ENCODE peak calls at places on chromosomes 16 and 17, in four cellular contexts. W is ovary, S is endothelial cell of umbilical vein, H is A549. I is an unnamed sample.

GRCh38 chr17:27623578-27623977 is 7.4 kb upstream of the LGALS9 start:
- DNase-seq in H (no peak), S (no peak), W (no peak), I (no peak)

GRCh38 chr16:1105888-1106620 is 10.0 kb upstream of the C1QTNF8 start:
- DNase-seq in W (peak), S (peak), H (peak), I (no peak)

GRCh38 chr17:53122966-53123365 is 699.8 kb upstream of the KIF2B start:
- DNase-seq in H (no peak), W (no peak), S (no peak), I (no peak)

GRCh38 chr16:89565506-89566372 is 5.3 kb downstream of the RPL13 start:
- DNase-seq in S (peak), H (peak), W (peak), I (no peak)

GRCh38 chr16:48609453-48610023 is 442 bp downstream of the N4BP1 start:
- DNase-seq in S (no peak), H (peak), W (no peak), I (no peak)

GRCh38 chr16:17161034-17161433 is 309.7 kb downstream of the XYLT1 start:
- DNase-seq in W (no peak), H (no peak), S (no peak), I (no peak)

GRCh38 chr16:64238576-64238975 is 883.3 kb downstream of the CDH11 start:
- DNase-seq in H (no peak), S (no peak), W (no peak), I (no peak)

GRCh38 chr16:75433732-75434413 is 570 bp upstream of the CFDP1 start:
- DNase-seq in S (peak), H (peak), W (peak), I (peak)

GRCh38 chr16:50213939-50214519 is 52.3 kb upstream of the ADCY7 start:
- DNase-seq in H (peak), S (peak), W (no peak), I (no peak)

GRCh38 chr17:8210761-8211458 is 535 bp upstream of the AURKB start:
- DNase-seq in H (no peak), W (no peak), S (peak), I (no peak)

GRCh38 chr16:57283956-57284205 is 591 bp downstream of the PLLP start:
- DNase-seq in S (no peak), W (no peak), H (no peak), I (no peak)

GRCh38 chr17:39699818-39700147 is at the start of gene ERBB2:
- DNase-seq in H (peak), S (peak), W (peak), I (no peak)

GRCh38 chr17:81863833-81864768 is 3.8 kb upstream of the P4HB start:
- DNase-seq in W (no peak), H (no peak), S (no peak), I (no peak)

GRCh38 chr16:52034830-52035229 is 512.1 kb downstream of the TOX3 start:
- DNase-seq in H (no peak), W (no peak), S (no peak), I (no peak)

GRCh38 chr16:5386989-5387388 is 289.4 kb upstream of the EEF2KMT start:
- DNase-seq in W (no peak), S (no peak), H (no peak), I (no peak)

GRCh38 chr17:37466471-37466870 is 23.2 kb upstream of the DUSP14 start:
- DNase-seq in W (no peak), H (no peak), S (no peak), I (no peak)

GRCh38 chr17:948284-948852 is 31.2 kb downstream of the NXN start:
- DNase-seq in H (no peak), W (no peak), S (no peak), I (no peak)

GRCh38 chr17:54891176-54891821 is 9.4 kb upstream of the TOM1L1 start:
- DNase-seq in S (peak), W (no peak), H (peak), I (no peak)

GRCh38 chr16:20740007-20740883 is 1.4 kb downstream of the THUMPD1 start:
- DNase-seq in W (no peak), S (peak), H (peak), I (peak)

GRCh38 chr17:65696739-65697394 is 135.4 kb upstream of the AXIN2 start:
- DNase-seq in W (peak), H (no peak), S (peak), I (no peak)

GRCh38 chr17:35255316-35255715 is 12.4 kb downstream of the SLFN5 start:
- DNase-seq in W (no peak), S (no peak), H (no peak), I (no peak)

GRCh38 chr16:55875273-55875672 is at the start of gene CES5A:
- DNase-seq in H (no peak), S (no peak), W (no peak), I (no peak)

GRCh38 chr17:41948747-41949460 is 17.7 kb upstream of the CNP start:
- DNase-seq in H (no peak), S (no peak), W (no peak), I (no peak)

GRCh38 chr17:44872131-44872768 is 24.6 kb downstream of the HIGD1B start:
- DNase-seq in H (no peak), W (no peak), S (peak), I (peak)

GRCh38 chr17:76561332-76561731 is 21.5 kb downstream of the PRCD start:
- DNase-seq in W (no peak), H (no peak), S (peak), I (no peak)
- H3K27ac ChIP-seq in W (peak), H (no peak), S (peak), I (peak)

DNA sequence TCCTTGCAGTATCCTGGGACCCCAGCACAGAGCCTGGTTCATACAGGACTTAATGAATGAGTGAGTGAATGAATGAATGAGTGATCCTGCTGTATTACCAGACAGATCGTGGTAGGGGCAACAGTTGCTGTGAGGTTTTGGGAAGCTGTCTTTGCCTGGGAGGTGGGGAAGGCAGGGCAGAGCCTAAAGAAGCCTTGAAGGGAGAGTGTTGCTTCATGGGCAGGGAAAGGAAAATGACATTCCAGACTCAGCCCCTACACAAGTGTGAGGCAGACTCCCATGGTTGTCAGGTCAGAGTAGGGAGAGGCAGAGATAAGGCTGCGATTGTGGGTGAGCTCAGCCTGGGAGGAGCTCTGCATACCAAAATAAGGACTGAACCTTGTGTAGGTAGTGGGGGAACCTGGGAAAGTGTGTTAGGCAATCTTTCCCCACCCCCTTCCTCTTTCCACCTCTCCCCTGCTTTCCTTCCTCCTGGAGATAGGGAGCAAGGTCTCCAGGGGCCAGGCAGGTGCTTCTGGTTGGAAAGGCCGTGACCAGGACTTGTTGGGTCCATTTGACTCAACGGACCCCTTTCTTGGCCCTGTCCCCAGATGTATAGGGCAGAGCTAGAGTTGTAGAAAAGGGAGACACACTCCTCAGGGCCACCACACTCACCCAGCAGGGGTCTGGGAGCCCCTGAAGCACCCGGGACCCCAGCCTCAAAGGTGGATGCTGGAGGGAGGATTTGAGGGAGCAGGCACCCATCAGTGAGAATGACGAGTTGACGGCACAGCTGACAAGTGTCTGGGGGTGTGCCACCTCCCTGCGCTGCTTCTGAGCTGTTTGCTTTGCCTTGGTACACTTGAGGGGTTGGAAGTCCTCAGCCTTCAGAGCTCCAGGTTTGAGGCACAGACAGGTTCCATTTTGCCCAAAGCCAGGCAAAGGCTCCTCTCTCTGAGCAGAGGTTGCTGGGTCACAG is 18.5 kb upstream of the TOB1 start:
- DNase-seq in H (no peak), W (no peak), S (no peak), I (no peak)
- TF ChIP-seq POLR2A in H (no peak), W (no peak), S (no peak), I (no peak)

GRCh38 chr17:77462101-77462500 is 321.3 kb downstream of the SEC14L1 start:
- DNase-seq in H (no peak), S (no peak), W (no peak), I (no peak)

GRCh38 chr17:77460514-77461046 is 319.8 kb downstream of the SEC14L1 start:
- DNase-seq in W (no peak), S (no peak), H (no peak), I (no peak)

GRCh38 chr17:77462553-77463497 is 322.1 kb downstream of the SEC14L1 start:
- DNase-seq in W (no peak), H (no peak), S (no peak), I (no peak)

GRCh38 chr17:77459018-77459755 is 318.4 kb downstream of the SEC14L1 start:
- DNase-seq in H (no peak), S (no peak), W (no peak), I (no peak)

GRCh38 chr17:77461277-77462057 is 320.7 kb downstream of the SEC14L1 start:
- DNase-seq in S (no peak), H (no peak), W (no peak), I (no peak)
- H3K27ac ChIP-seq in S (no peak), H (no peak), W (no peak), I (peak)

GRCh38 chr17:77540975-77541374 is 400.2 kb downstream of the SEC14L1 start:
- DNase-seq in H (no peak), W (no peak), S (no peak), I (no peak)
- TF ChIP-seq POLR2A in H (no peak), W (no peak), S (no peak), I (no peak)

I was measured in esophagus muscularis mucosa.